ENCODE peak calls at places on chromosome 18, in six cellular contexts. E is neuronal stem cell, V is H9, Z is mesenchymal stem cell, L is mesendoderm, I is H1. G is an unnamed sample. For H3K4me1, the result is how much of the 10 kb centered on the place peaks cover.

GRCh38 chr18:26121476-26121875 is 12.2 kb upstream of the PSMA8 start:
- DNase-seq in E (no peak), V (no peak), Z (no peak), L (no peak), I (no peak), G (peak)

GRCh38 chr18:76349067-76349715 is 145.9 kb downstream of the ZNF516 start:
- DNase-seq in E (peak), V (peak), Z (peak), L (peak), I (peak), G (peak)

GRCh38 chr18:39913790-39914366 is 2041.2 kb upstream of the PIK3C3 start:
- DNase-seq in E (no peak), V (no peak), Z (no peak), L (no peak), I (no peak), G (no peak)

GRCh38 chr18:46794607-46795006 is 37.8 kb upstream of the ST8SIA5 start:
- DNase-seq in E (no peak), V (peak), Z (no peak), L (peak), I (no peak), G (no peak)

GRCh38 chr18:57441395-57441794 is 6.2 kb downstream of the ONECUT2 start:
- DNase-seq in E (no peak), V (peak), Z (no peak), L (peak), I (no peak), G (peak)

GRCh38 chr18:65938592-65939372 is 188.0 kb downstream of the CDH7 start:
- DNase-seq in E (no peak), V (peak), Z (peak), L (peak), I (peak), G (no peak)

GRCh38 chr18:65788373-65788772 is 37.6 kb downstream of the CDH7 start:
- DNase-seq in E (no peak), V (peak), Z (no peak), L (no peak), I (no peak), G (no peak)

GRCh38 chr18:52903858-52904257 is 563.9 kb downstream of the DCC start:
- DNase-seq in E (peak), V (peak), Z (no peak), L (peak), I (no peak), G (no peak)

GRCh38 chr18:45463433-45463832 is 151.8 kb upstream of the SLC14A2 start:
- DNase-seq in E (no peak), V (no peak), Z (no peak), L (no peak), I (no peak), G (no peak)

GRCh38 chr18:54387631-54388030 is 29.9 kb downstream of the C18orf54 start:
- DNase-seq in E (no peak), V (no peak), Z (no peak), L (no peak), I (no peak), G (no peak)

GRCh38 chr18:51630706-51631105 is 433.2 kb upstream of the MEX3C start:
- DNase-seq in E (no peak), V (no peak), Z (no peak), L (no peak), I (no peak), G (no peak)

GRCh38 chr18:3857544-3857943 is 407.6 kb downstream of the TGIF1 start:
- DNase-seq in E (no peak), V (no peak), Z (no peak), L (no peak), I (no peak), G (peak)

GRCh38 chr18:4181882-4182568 is 273.1 kb downstream of the DLGAP1 start:
- DNase-seq in E (no peak), V (peak), Z (no peak), L (peak), I (peak), G (no peak)

GRCh38 chr18:78309945-78310344 is 669.7 kb upstream of the SALL3 start:
- DNase-seq in E (no peak), V (no peak), Z (no peak), L (no peak), I (no peak), G (no peak)

GRCh38 chr18:21073180-21073579 is 38.4 kb downstream of the ROCK1 start:
- DNase-seq in E (no peak), V (no peak), Z (no peak), L (no peak), I (no peak), G (no peak)

GRCh38 chr18:46809145-46809544 is 52.3 kb upstream of the ST8SIA5 start:
- DNase-seq in E (no peak), V (no peak), Z (no peak), L (no peak), I (no peak), G (no peak)

GRCh38 chr18:74427442-74428112 is 29.5 kb downstream of the DIPK1C start:
- DNase-seq in E (no peak), V (no peak), Z (no peak), L (no peak), I (no peak), G (no peak)

GRCh38 chr18:35039633-35040032 is 1.6 kb upstream of the MAPRE2 start:
- DNase-seq in E (no peak), V (no peak), Z (no peak), L (no peak), I (no peak), G (peak)

GRCh38 chr18:25805939-25806338 is 284.5 kb downstream of the SS18 start:
- DNase-seq in E (no peak), V (no peak), Z (no peak), L (no peak), I (no peak), G (no peak)

GRCh38 chr18:76398295-76398694 is 96.7 kb downstream of the ZNF516 start:
- DNase-seq in E (no peak), V (no peak), Z (no peak), L (no peak), I (no peak), G (no peak)

GRCh38 chr18:66792466-66792865 is 188.6 kb upstream of the CDH19 start:
- DNase-seq in E (no peak), V (no peak), Z (peak), L (peak), I (peak), G (no peak)

GRCh38 chr18:56043691-56044090 is 455.7 kb upstream of the TCF4 start:
- DNase-seq in E (no peak), V (peak), Z (no peak), L (peak), I (peak), G (no peak)

GRCh38 chr18:28027755-28028154 is 149.2 kb downstream of the CDH2 start:
- DNase-seq in E (no peak), V (no peak), Z (no peak), L (no peak), I (no peak), G (no peak)

GRCh38 chr18:46400449-46400848 is 256.6 kb downstream of the LOXHD1 start:
- DNase-seq in E (no peak), V (no peak), Z (no peak), L (no peak), I (no peak), G (no peak)

GRCh38 chr18:74040459-74041332 is 106.9 kb downstream of the FBXO15 start:
- DNase-seq in E (peak), V (peak), Z (peak), L (peak), I (no peak), G (peak)

GRCh38 chr18:50659091-50660003 is 99.5 kb downstream of the MAPK4 start:
- DNase-seq in E (no peak), V (no peak), Z (no peak), L (peak), I (no peak), G (peak)

GRCh38 chr18:68428026-68428425 is 286.9 kb downstream of the TMX3 start:
- DNase-seq in E (no peak), V (no peak), Z (peak), L (peak), I (no peak), G (peak)

GRCh38 chr18:43571078-43571689 is 293.9 kb upstream of the SYT4 start:
- DNase-seq in E (peak), V (no peak), Z (peak), L (peak), I (no peak), G (peak)

DNA sequence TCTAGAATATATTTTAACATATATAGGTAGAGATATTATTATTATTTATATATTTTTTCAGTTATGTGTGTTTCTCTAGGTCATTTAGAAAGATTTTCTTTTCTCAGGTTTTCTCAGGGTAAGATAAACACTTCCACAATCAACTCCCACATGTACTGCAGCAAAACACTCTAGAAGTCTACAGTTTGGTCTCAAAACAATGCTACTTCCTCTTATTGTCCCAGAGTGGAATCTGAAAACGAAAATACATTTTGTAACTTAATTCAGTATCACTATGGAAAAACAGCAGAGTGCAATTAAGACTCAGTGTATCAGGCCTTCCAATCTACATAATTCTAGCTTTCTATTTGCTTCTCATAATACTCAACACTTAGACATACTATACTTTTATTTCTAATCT is 190.1 kb upstream of the SLC35G4 start:
- DNase-seq in E (no peak), V (no peak), Z (no peak), L (no peak), I (no peak), G (no peak)
- H2BK15ac ChIP-seq in E (no peak), V (no peak), Z (no peak), L (no peak), I (no peak), G (no peak)

DNA sequence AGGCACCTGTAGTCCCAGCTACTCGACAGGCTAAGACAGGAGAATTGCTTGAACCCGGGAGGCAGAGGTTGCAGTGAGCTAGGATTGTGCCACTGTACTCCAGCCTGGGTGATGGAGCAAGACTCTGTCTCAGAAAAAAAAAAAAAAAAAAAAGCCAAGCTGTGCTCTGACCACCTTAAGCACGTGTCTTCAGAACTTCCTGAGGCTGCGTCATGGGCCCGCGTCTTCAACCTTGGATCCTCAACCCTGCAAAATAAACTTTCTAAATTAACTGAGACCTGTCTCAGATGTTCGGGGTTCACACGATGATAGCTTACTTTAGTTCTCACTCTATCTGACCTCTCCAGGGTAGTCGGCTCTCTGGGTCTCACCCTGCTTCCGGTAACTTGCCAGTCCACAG is 65.8 kb upstream of the CABLES1 start:
- DNase-seq in E (no peak), V (no peak), Z (no peak), L (no peak), I (no peak), G (no peak)
- H3K4me1 ChIP-seq in E (under half), V (under half), Z (under half), L (under half), I (under half), G (under half)

GRCh38 chr18:79315589-79315988 is 80.1 kb upstream of the NFATC1 start:
- DNase-seq in E (no peak), V (no peak), Z (peak), L (no peak), I (no peak), G (no peak)
- H2BK15ac ChIP-seq in E (no peak), V (no peak), Z (no peak), L (no peak), I (no peak), G (no peak)

GRCh38 chr18:24628360-24628759 is 167.9 kb downstream of the HRH4 start:
- DNase-seq in E (no peak), V (no peak), Z (peak), L (no peak), I (no peak), G (peak)
- H3K4me1 ChIP-seq in E (under half), V (under half), Z (under half), L (under half), I (under half), G (under half)

DNA sequence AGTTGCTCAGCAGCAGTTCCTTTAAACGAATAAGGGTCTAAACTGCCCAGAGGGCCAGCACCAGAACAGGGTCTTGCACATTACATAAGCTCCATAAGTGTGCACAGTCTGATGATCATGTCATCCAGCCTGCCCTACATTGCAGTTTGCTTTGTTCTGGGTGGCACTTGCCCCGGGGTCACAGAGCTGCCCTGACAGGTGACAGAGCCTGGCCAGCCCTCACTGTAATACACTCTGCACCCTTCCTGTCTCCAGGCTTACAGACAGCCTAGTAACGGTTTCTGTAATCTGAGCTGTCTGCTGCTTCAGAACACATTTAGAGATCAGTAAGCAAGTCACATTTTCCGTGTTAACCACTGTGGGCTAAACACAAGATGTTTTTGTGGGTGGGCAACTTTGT is 213.3 kb downstream of the FAM210A start:
- DNase-seq in E (no peak), V (no peak), Z (no peak), L (peak), I (no peak), G (no peak)
- H2BK15ac ChIP-seq in E (no peak), V (no peak), Z (no peak), L (no peak), I (no peak), G (no peak)

DNA sequence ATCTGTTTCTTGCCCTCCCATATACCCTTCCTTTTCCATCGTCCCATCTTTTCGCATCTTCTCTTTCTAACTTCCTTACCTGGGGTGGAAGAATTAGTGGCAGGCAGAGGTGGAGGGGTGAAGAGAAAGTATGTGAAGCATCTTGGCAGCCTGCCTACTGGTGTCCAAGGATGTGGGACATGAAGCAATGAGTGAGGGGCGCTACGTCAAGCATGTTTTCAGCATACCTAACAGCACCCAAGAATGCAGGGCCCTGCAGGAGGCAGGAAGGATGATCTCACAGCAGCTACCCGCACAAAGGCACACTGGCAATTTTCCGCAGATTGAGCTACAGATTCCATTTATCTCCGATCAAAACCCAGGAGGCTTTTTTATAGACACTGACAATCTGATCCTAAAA is 42.2 kb downstream of the METTL4 start:
- DNase-seq in E (no peak), V (peak), Z (no peak), L (peak), I (no peak), G (peak)
- H3K4me1 ChIP-seq in E (under half), V (under half), Z (under half), L (under half), I (under half), G (under half)

GRCh38 chr18:9575558-9575957 is 38.8 kb downstream of the PPP4R1 start:
- DNase-seq in E (peak), V (peak), Z (peak), L (peak), I (no peak), G (peak)
- H2BK15ac ChIP-seq in E (no peak), V (no peak), Z (no peak), L (no peak), I (no peak), G (no peak)

DNA sequence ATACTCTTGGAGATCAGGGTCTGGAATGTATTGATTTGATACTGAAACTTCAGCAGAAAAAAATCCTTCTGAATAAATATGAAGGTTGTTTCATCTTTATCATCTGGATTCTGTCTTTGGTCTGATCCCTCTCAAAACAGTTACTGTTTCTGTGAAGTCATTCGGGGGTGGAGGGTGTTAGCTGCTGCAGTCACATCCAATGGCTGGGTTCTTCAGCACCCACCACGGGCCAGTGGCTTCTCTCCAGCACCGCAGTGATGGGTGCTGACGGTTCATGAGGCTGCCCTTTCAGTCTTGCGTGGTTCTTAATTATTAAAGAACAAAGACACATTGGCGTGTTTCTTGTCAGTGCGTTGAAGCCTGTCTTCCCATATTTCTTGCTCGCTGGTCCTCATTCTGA is 148.0 kb downstream of the LDLRAD4 start:
- DNase-seq in E (no peak), V (no peak), Z (no peak), L (no peak), I (no peak), G (no peak)
- H3K4me1 ChIP-seq in E (under half), V (under half), Z (under half), L (under half), I (under half), G (under half)

DNA sequence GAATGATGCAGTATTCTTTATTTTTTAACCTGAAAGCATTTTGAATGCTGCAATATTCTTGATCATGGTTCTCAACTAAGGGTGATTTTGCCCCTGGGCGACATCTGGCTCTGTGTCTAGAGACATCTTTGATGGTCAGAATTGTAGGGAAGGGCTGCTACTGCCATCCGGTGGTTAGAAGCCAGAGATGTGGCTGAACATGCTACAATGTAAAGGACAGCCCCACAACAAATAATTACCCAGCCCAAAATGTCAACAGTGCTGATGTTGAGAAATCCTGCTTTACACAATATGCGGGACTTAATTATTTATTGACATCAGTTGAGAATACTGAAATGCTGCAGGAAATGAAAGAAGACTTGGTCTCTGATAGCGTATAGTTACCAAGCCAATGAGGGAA is 37.5 kb upstream of the SERPINB2 start:
- DNase-seq in E (peak), V (peak), Z (peak), L (peak), I (peak), G (peak)
- H2BK15ac ChIP-seq in E (no peak), V (no peak), Z (no peak), L (no peak), I (no peak), G (no peak)

GRCh38 chr18:31678425-31678824 is 6.0 kb downstream of the B4GALT6 start:
- DNase-seq in E (no peak), V (no peak), Z (no peak), L (no peak), I (no peak), G (no peak)

GRCh38 chr18:31677592-31677991 is 6.8 kb downstream of the B4GALT6 start:
- DNase-seq in E (no peak), V (no peak), Z (no peak), L (no peak), I (no peak), G (no peak)

GRCh38 chr18:31671951-31672350 is 12.4 kb downstream of the B4GALT6 start:
- DNase-seq in E (no peak), V (no peak), Z (no peak), L (peak), I (no peak), G (no peak)

GRCh38 chr18:31672628-31673027 is 11.8 kb downstream of the B4GALT6 start:
- DNase-seq in E (no peak), V (no peak), Z (no peak), L (no peak), I (no peak), G (no peak)

GRCh38 chr18:31675404-31675803 is 9.0 kb downstream of the B4GALT6 start:
- DNase-seq in E (no peak), V (no peak), Z (no peak), L (no peak), I (no peak), G (no peak)
- H3K4me1 ChIP-seq in E (under half), V (under half), Z (under half), L (under half), I (under half), G (under half)